ENCODE peak calls at places on chromosome 21, in four cellular contexts. S is activated naive CD4-positive, alpha-beta T cell treated with anti-CD3 and anti-CD28 coated beads for 36 hours; A is adipocyte; B is COR-L47. J is an unnamed sample.

GRCh38 chr21:26405735-26406361 is 167.2 kb downstream of the CYYR1 start:
- DNase-seq in A (peak; percentile 81), S (peak; percentile 10), B (no peak), J (peak; percentile 23)

GRCh38 chr21:41557884-41558283 is 49.9 kb upstream of the TMPRSS2 start:
- DNase-seq in A (no peak), S (no peak), B (no peak), J (no peak)

GRCh38 chr21:45592208-45592619 is 50.0 kb upstream of the SLC19A1 start:
- DNase-seq in A (peak; percentile 0), S (peak; percentile 94), B (no peak), J (no peak)

GRCh38 chr21:33886316-33886715 is 29.3 kb downstream of the ATP5PO start:
- DNase-seq in B (no peak), A (no peak), S (no peak), J (no peak)

GRCh38 chr21:45508607-45509565 is 33.4 kb downstream of the SLC19A1 start:
- DNase-seq in S (no peak), B (no peak), A (no peak), J (no peak)

GRCh38 chr21:37749132-37749531 is 167.1 kb downstream of the KCNJ6 start:
- DNase-seq in S (no peak), B (no peak), A (no peak), J (no peak)

GRCh38 chr21:34799092-34799491 is 130.3 kb downstream of the CLIC6 start:
- DNase-seq in A (no peak), S (no peak), B (no peak), J (no peak)

GRCh38 chr21:44785620-44786344 is 15.8 kb downstream of the UBE2G2 start:
- DNase-seq in S (no peak), A (no peak), B (peak; percentile 66), J (peak; percentile 51)

GRCh38 chr21:25402134-25402957 is 204.9 kb downstream of the MRPL39 start:
- DNase-seq in S (no peak), A (no peak), B (no peak), J (no peak)

GRCh38 chr21:37636152-37636860 is 269.7 kb downstream of the DYRK1A start:
- DNase-seq in B (no peak), A (peak; percentile 84), S (no peak), J (no peak)

GRCh38 chr21:26811031-26811430 is 34.2 kb downstream of the ADAMTS1 start:
- DNase-seq in A (no peak), B (no peak), S (no peak), J (no peak)

GRCh38 chr21:32562426-32562825 is 22.9 kb downstream of the TCP10L start:
- DNase-seq in B (no peak), S (peak; percentile 30), A (peak; percentile 82), J (peak; percentile 39)

GRCh38 chr21:42098957-42099547 is 27.9 kb downstream of the UMODL1 start:
- DNase-seq in A (no peak), B (no peak), S (no peak), J (no peak)

GRCh38 chr21:39630191-39630591 is 17.5 kb downstream of the B3GALT5 start:
- DNase-seq in S (no peak), B (no peak), A (peak; percentile 26), J (peak; percentile 47)

GRCh38 chr21:36079010-36079649 is 9.3 kb downstream of the CBR1 start:
- DNase-seq in A (no peak), B (no peak), S (peak; percentile 69), J (no peak)